ENCODE peak calls at places on chromosome 2, in nine cellular contexts. X, A, H, Q, N, J, S, T and W are unnamed samples.

GRCh38 chr2:40690525-40690924 is 238.6 kb upstream of the SLC8A1 start:
- DNase-seq in J (no peak), H (no peak), N (no peak), X (no peak), T (no peak), A (no peak), S (no peak), Q (no peak), W (no peak)

GRCh38 chr2:238287702-238288649 is at the start of gene PER2:
- DNase-seq in N (peak; percentile 81), X (peak; percentile 90), A (peak; percentile 79), Q (peak; percentile 58), S (peak; percentile 52), T (peak; percentile 78), H (peak; percentile 92), J (peak; percentile 89), W (peak; percentile 79)

GRCh38 chr2:26651458-26652155 is 10.4 kb upstream of the CIB4 start:
- DNase-seq in X (no peak), A (no peak), H (no peak), N (no peak), T (no peak), S (no peak), Q (no peak), J (no peak), W (no peak)

GRCh38 chr2:109466674-109467575 is 146.8 kb downstream of the SEPTIN10 start:
- DNase-seq in S (no peak), X (peak; percentile 19), T (peak; percentile 52), J (peak; percentile 79), A (no peak), Q (no peak), N (peak; percentile 6), H (no peak), W (peak; percentile 92)

GRCh38 chr2:42722328-42723190 is 41.4 kb downstream of the OXER1 start:
- DNase-seq in N (peak; percentile 81), S (peak; percentile 37), H (peak; percentile 94), Q (no peak), A (peak; percentile 58), J (peak; percentile 95), T (peak; percentile 14), X (peak; percentile 71), W (no peak)

GRCh38 chr2:218432676-218433365 is 13.9 kb downstream of the VIL1 start:
- DNase-seq in S (no peak), A (no peak), J (no peak), Q (no peak), X (peak; percentile 47), N (peak; percentile 14), H (no peak), T (no peak), W (no peak)

GRCh38 chr2:200356794-200357472 is 50.4 kb downstream of the SPATS2L start:
- DNase-seq in X (no peak), Q (no peak), S (peak; percentile 47), H (peak; percentile 81), T (no peak), N (no peak), J (peak; percentile 82), A (peak; percentile 55), W (peak; percentile 73)

GRCh38 chr2:29878898-29879297 is 42.5 kb downstream of the ALK start:
- DNase-seq in N (no peak), J (peak; percentile 61), X (no peak), Q (no peak), S (no peak), A (no peak), H (no peak), T (peak; percentile 94), W (no peak)

GRCh38 chr2:160402498-160402897 is 91.1 kb downstream of the RBMS1 start:
- DNase-seq in H (no peak), T (no peak), X (no peak), N (no peak), S (no peak), A (no peak), J (no peak), Q (no peak), W (no peak)

GRCh38 chr2:192267484-192267883 is 72.8 kb upstream of the TMEFF2 start:
- DNase-seq in Q (no peak), H (no peak), J (peak; percentile 86), X (no peak), A (no peak), S (no peak), N (no peak), T (peak; percentile 87), W (no peak)

GRCh38 chr2:71691747-71692455 is 238.5 kb downstream of the DYSF start:
- DNase-seq in A (peak; percentile 52), S (peak; percentile 41), N (no peak), X (peak; percentile 49), T (no peak), J (no peak), Q (no peak), H (peak; percentile 44), W (no peak)

GRCh38 chr2:229910832-229911412 is 10.9 kb downstream of the TRIP12 start:
- DNase-seq in A (peak; percentile 69), H (peak; percentile 80), X (no peak), T (peak; percentile 20), J (no peak), S (peak; percentile 45), Q (no peak), N (no peak), W (no peak)

GRCh38 chr2:177327065-177327464 is 62.5 kb upstream of the NFE2L2 start:
- DNase-seq in Q (no peak), H (no peak), T (no peak), X (no peak), A (no peak), S (no peak), N (no peak), J (no peak), W (no peak)
- H3K4me3 ChIP-seq in Q (no peak overlapping the region), H (no peak overlapping the region), T (no peak overlapping the region), X (no peak overlapping the region), A (no peak overlapping the region), S (no peak overlapping the region), N (no peak overlapping the region), J (no peak overlapping the region), W (no peak overlapping the region)

DNA sequence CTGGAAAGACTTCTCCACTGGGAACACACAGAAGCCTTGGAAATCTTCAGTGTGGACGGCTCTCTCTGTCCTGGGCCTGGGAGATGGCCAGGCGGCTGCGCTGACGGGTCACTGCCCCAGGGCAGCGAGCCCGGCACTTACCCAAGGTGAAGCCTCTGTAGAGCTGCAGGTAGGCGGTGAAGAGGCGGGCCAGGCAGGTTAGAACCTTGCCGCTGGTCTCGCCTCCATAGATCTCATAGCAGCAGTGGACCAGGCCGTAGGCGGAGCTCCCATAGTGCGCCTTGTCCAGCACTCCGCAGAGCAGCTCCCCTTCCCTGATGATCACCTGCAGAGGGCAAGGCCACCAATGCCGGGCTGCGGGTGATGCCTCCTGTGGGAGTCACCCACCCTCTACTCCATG is 53.0 kb downstream of the POLR1A start:
- DNase-seq in X (peak; percentile 43), A (no peak), J (no peak), T (no peak), Q (no peak), N (no peak), S (no peak), H (no peak), W (no peak)
- H3K36me3 ChIP-seq in X (peaks cover 89% of the 10 kb centered on the region), A (peaks cover 23% of the 10 kb centered on the region), J (peaks cover 14% of the 10 kb centered on the region), T (peaks cover 48% of the 10 kb centered on the region), Q (peaks cover 79% of the 10 kb centered on the region), N (peaks cover 50% of the 10 kb centered on the region), S (no peaks in the 10 kb centered on the region), H (peaks cover 27% of the 10 kb centered on the region), W (peaks cover 77% of the 10 kb centered on the region)

GRCh38 chr2:176128172-176129012 is 1.1 kb upstream of the HOXD8 start:
- DNase-seq in T (no peak), S (peak; percentile 68), J (no peak), X (peak; percentile 65), H (peak; percentile 69), Q (no peak), N (no peak), A (peak; percentile 76), W (no peak)

GRCh38 chr2:176130153-176130916 is 830 bp downstream of the HOXD8 start:
- DNase-seq in Q (no peak), S (peak; percentile 76), N (no peak), A (peak; percentile 67), H (no peak), J (no peak), T (peak; percentile 43), X (peak; percentile 86), W (peak; percentile 64)

GRCh38 chr2:176130917-176131616 is 1.6 kb downstream of the HOXD8 start:
- DNase-seq in J (no peak), A (no peak), T (no peak), S (no peak), N (no peak), Q (no peak), H (no peak), X (peak; percentile 20), W (no peak)

GRCh38 chr2:176129013-176129796 is at the start of gene HOXD8:
- DNase-seq in N (no peak), T (no peak), H (peak; percentile 73), Q (peak; percentile 43), A (peak; percentile 79), S (peak; percentile 88), X (peak; percentile 89), J (peak; percentile 56), W (peak; percentile 83)

GRCh38 chr2:176129825-176130152 is 284 bp downstream of the HOXD8 start:
- DNase-seq in N (no peak), X (peak; percentile 75), A (no peak), H (no peak), S (no peak), J (no peak), T (no peak), Q (no peak), W (no peak)
- H3K27ac ChIP-seq in N (no peak overlapping the region), X (peak overlapping the region; percentile 91), A (no peak overlapping the region), H (no peak overlapping the region), S (no peak overlapping the region), J (no peak overlapping the region), T (no peak overlapping the region), Q (no peak overlapping the region), W (peak overlapping the region; percentile 71)

GRCh38 chr2:225122582-225123486 is 80.6 kb upstream of the DOCK10 start:
- DNase-seq in X (no peak), N (no peak), Q (no peak), J (no peak), H (peak; percentile 10), S (peak; percentile 7), A (peak; percentile 58), T (peak; percentile 65), W (no peak)

GRCh38 chr2:225117061-225117716 is 74.9 kb upstream of the DOCK10 start:
- DNase-seq in X (no peak), S (no peak), A (no peak), T (peak; percentile 69), J (peak; percentile 75), Q (no peak), H (no peak), N (no peak), W (no peak)

GRCh38 chr2:225120175-225120574 is 77.9 kb upstream of the DOCK10 start:
- DNase-seq in A (no peak), J (peak; percentile 75), T (peak; percentile 94), S (no peak), N (no peak), X (no peak), Q (no peak), H (peak; percentile 16), W (no peak)

GRCh38 chr2:225124311-225124832 is 82.1 kb upstream of the DOCK10 start:
- DNase-seq in A (no peak), S (no peak), Q (no peak), H (no peak), X (no peak), T (peak; percentile 57), J (no peak), N (no peak), W (no peak)

DNA sequence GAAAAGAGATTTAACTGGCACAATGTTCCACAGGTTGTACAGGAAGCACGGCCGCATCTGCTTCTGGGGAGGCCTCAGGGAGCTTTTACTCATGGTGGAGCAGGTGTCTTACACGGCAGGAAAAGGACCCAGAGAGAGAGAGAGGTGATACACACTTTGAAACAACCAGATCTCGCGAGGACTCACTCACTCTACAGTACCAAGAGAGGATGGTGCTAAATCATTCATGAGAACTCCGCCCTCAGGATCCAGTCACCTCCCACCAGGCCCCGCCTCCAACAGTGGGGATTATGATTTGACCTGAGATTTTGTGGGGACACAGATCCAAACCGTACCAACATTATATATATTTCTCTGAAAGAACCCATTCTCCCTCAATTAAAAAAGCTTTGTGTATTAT is 79.7 kb upstream of the DOCK10 start:
- DNase-seq in H (peak; percentile 11), T (no peak), N (no peak), S (no peak), J (no peak), A (no peak), X (no peak), Q (no peak), W (no peak)
- H3K4me3 ChIP-seq in H (no peak overlapping the region), T (no peak overlapping the region), N (no peak overlapping the region), S (no peak overlapping the region), J (no peak overlapping the region), A (no peak overlapping the region), X (no peak overlapping the region), Q (no peak overlapping the region), W (no peak overlapping the region)